ENCODE peak calls at places on chromosomes 6 and 20, in five cellular contexts. G is uterus; U is breast epithelium; T is CD4-positive, alpha-beta T cell; W is lower lobe of right lung. X is an unnamed sample.

GRCh38 chr6:8027965-8028651 is 36.1 kb downstream of the BLOC1S5 start:
- DNase-seq in G (no peak), W (no peak), T (no peak), U (no peak), X (no peak)

GRCh38 chr20:49747707-49748524 is 34.2 kb upstream of the B4GALT5 start:
- DNase-seq in T (no peak), U (peak; percentile 91), W (peak; percentile 68), G (peak; percentile 89), X (peak; percentile 75)

GRCh38 chr6:105137388-105137787 is 42.4 kb downstream of the POPDC3 start:
- DNase-seq in U (no peak), T (no peak), W (no peak), G (peak; percentile 27), X (no peak)

GRCh38 chr20:20083796-20084195 is 31.5 kb downstream of the CFAP61 start:
- DNase-seq in T (no peak), G (no peak), W (no peak), U (no peak), X (no peak)

GRCh38 chr6:146312606-146313005 is 231.0 kb upstream of the RAB32 start:
- DNase-seq in G (no peak), U (no peak), T (no peak), W (no peak), X (no peak)

GRCh38 chr6:165729307-165729936 is 66.4 kb upstream of the PDE10A start:
- DNase-seq in U (no peak), W (no peak), G (no peak), T (no peak), X (no peak)

GRCh38 chr6:28807682-28808280 is 116.0 kb downstream of the TRIM27 start:
- DNase-seq in U (no peak), T (no peak), G (no peak), W (no peak), X (no peak)

GRCh38 chr6:43170452-43171283 is at the start of gene SRF:
- DNase-seq in W (peak; percentile 100), U (peak; percentile 100), G (peak; percentile 99), T (peak; percentile 98), X (peak; percentile 99)

GRCh38 chr6:129312865-129313264 is 397.1 kb downstream of the ARHGAP18 start:
- DNase-seq in U (no peak), T (no peak), W (no peak), G (no peak), X (no peak)

GRCh38 chr6:79250559-79250958 is 16.1 kb upstream of the HMGN3 start:
- DNase-seq in T (no peak), W (no peak), G (no peak), U (no peak), X (no peak)

GRCh38 chr6:113586413-113586812 is 270.7 kb upstream of the MARCKS start:
- DNase-seq in T (no peak), W (no peak), G (no peak), U (no peak), X (no peak)

GRCh38 chr20:1381753-1382591 is 10.9 kb downstream of the FKBP1A start:
- DNase-seq in T (no peak), G (no peak), U (no peak), W (no peak), X (no peak)

GRCh38 chr20:38201356-38201755 is 36.3 kb upstream of the TGM2 start:
- DNase-seq in G (no peak), U (no peak), W (peak; percentile 62), T (no peak), X (no peak)

GRCh38 chr6:153140299-153140698 is 9.2 kb upstream of the RGS17 start:
- DNase-seq in T (no peak), W (no peak), G (no peak), U (no peak), X (no peak)

GRCh38 chr6:3899970-3900439 is 50.8 kb downstream of the FAM50B start:
- DNase-seq in W (no peak), T (no peak), G (no peak), U (peak; percentile 42), X (no peak)

GRCh38 chr20:49894073-49894470 is 21.3 kb downstream of the SPATA2 start:
- DNase-seq in W (no peak), U (no peak), G (no peak), T (no peak), X (no peak)

GRCh38 chr6:25671652-25672051 is 19.6 kb downstream of the SCGN start:
- DNase-seq in T (no peak), W (no peak), G (no peak), U (no peak), X (no peak)

GRCh38 chr20:50379049-50379990 is 130.9 kb upstream of the PTPN1 start:
- DNase-seq in G (peak; percentile 96), W (peak; percentile 92), T (no peak), U (peak; percentile 94), X (peak; percentile 4)

GRCh38 chr6:17863971-17864754 is 123.3 kb downstream of the KIF13A start:
- DNase-seq in W (no peak), G (no peak), U (no peak), T (no peak), X (no peak)

GRCh38 chr6:135147637-135148592 is 33.2 kb upstream of the MYB start:
- DNase-seq in T (no peak), G (no peak), U (no peak), W (no peak), X (no peak)

GRCh38 chr6:57123111-57123510 is 33.1 kb downstream of the ZNF451 start:
- DNase-seq in W (no peak), T (no peak), U (no peak), G (no peak), X (no peak)

GRCh38 chr6:34580707-34581560 is 24.8 kb upstream of the SPDEF start:
- DNase-seq in U (peak; percentile 30), T (no peak), G (peak; percentile 36), W (peak; percentile 6), X (no peak)

GRCh38 chr20:58994390-58995159 is 12.5 kb downstream of the CTSZ start:
- DNase-seq in W (no peak), U (no peak), G (no peak), T (no peak), X (no peak)

GRCh38 chr20:38083338-38084048 is 49.9 kb downstream of the RPRD1B start:
- DNase-seq in T (no peak), W (no peak), U (no peak), G (no peak), X (no peak)

GRCh38 chr6:167824591-167825041 is 2.1 kb upstream of the AFDN start:
- DNase-seq in T (no peak), G (no peak), U (no peak), W (no peak), X (no peak)

GRCh38 chr6:83247471-83247870 is 54.3 kb downstream of the RWDD2A start:
- DNase-seq in U (no peak), W (no peak), G (no peak), T (no peak), X (no peak)

GRCh38 chr6:13427838-13428527 is 59.4 kb downstream of the GFOD1 start:
- DNase-seq in G (no peak), U (no peak), W (peak; percentile 56), T (peak; percentile 56), X (no peak)

GRCh38 chr6:70396796-70397729 is 16.2 kb upstream of the FAM135A start:
- DNase-seq in G (no peak), T (no peak), U (no peak), W (no peak), X (no peak)

DNA sequence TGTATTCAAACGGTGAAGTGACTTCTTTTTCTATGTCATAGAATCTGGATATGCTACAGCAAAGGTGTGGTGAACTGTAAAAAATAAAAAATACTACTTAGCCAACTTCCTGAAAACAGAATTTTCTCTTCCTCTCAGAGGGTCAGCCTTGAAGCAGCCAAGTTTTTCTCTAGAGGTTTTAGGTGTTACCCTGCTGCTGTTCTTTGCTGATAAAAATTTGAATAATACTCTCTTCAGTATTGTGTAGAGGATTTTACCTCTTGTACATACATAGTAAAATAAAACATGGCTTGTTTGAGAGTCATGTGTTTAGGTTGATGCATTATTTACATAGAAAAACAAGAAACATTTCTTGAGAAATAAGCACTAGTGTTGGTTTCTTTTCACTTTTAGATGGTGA is 458.4 kb downstream of the TBC1D32 start:
- DNase-seq in T (no peak), G (no peak), U (no peak), W (no peak), X (no peak)
- H3K27ac ChIP-seq in T (no peak overlapping the region), G (no peak overlapping the region), U (no peak overlapping the region), W (no peak overlapping the region), X (no peak overlapping the region)

DNA sequence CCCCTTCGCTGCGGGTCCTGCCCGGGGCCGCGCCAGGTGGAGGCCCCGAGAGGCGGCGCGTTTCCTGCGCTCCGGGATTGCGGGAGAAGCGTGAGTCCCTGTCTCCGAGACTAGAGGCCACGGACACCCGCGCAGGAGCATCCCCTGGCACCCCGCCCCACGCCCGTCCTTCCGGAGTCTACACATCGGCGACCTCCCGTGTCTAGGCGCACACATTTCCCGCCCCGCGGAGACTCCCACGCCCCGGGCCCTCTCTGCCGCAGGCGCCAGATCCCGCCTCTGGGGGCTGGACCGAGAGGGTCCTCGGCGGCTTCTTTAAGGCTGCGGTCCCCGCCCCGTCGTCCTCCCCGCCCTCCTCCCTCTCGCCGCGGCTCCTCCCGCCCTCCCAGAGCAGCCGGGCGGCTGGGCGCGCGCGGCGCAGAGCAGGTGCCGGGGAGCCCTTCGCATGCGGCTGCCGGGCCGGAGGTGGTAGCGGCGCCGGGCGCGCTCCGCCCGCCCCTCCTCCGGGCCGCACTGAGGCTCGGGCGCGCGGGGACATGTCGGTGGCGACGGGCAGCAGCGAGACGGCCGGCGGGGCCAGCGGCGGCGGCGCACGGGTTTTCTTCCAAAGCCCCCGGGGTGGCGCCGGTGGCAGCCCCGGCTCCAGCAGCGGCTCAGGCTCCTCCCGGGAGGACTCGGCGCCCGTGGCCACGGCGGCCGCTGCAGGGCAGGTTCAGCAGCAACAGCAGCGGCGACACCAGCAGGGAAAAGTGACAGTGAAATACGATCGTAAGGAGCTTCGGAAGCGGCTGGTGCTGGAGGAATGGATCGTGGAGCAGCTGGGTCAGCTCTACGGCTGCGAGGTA is at the start of gene PPP1R14C:
- DNase-seq in G (no peak), W (peak; percentile 74), T (no peak), U (no peak), X (no peak)
- H3K27ac ChIP-seq in G (no peak within 1 kb of the TSS), W (peak within 1 kb of the TSS; percentile 31), T (no peak within 1 kb of the TSS), U (peak within 1 kb of the TSS; percentile 64), X (no peak within 1 kb of the TSS)

DNA sequence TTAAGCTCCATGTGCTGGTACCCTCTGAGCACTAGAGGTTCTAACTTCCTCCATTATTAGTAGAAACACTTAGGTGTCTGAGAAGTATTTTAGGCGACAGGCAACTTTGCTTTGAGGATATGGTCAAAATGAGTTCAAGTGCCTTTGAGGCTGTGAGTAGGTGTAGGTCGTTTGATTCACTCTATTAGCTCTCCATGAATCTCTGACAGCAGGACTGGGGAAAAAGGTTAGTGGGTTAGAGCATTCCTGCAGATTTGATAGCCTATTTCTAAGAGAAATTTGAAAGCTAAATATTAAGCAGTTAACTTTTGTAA is 45.9 kb downstream of the IGF2R start:
- DNase-seq in W (no peak), U (no peak), G (no peak), T (no peak), X (no peak)
- H3K27ac ChIP-seq in W (no peak overlapping the region), U (no peak overlapping the region), G (no peak overlapping the region), T (no peak overlapping the region), X (no peak overlapping the region)

DNA sequence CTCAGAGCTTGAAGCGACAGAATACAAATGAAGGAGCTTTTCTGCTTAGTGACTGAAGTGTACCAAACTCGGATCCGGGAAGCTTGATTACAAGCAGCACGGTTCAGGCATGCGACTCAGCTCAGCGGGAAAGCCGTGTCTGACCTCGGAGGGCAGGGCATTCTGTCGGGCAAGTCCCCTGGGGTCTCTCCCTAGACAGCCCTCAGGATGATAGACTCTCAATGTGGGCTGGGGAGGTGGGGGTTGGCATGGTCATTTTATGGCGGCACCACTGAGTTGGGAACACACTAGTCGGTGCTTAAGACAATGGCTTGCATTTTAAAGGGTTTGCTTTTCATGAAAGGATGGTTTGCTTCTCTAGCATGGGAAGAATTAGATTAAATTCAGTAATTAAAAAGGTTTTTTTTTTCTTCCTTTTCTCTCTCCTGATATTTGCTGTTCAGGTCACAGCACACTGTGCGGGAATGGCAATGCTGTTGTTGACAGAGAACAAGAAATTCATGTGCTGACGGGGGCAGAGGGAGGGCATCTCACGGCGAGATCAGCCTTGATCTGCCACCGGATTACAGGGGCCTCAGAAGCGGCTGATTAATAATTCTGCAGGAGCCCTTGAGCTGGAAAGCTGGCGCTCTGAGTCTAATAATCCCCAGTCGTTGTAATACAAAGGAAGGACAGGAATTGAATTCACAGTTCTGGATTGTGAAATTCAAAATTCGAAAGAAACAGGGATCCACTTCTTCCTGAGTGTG is 80.7 kb upstream of the TRAF3IP2 start:
- DNase-seq in W (no peak), U (no peak), T (no peak), G (no peak), X (peak; percentile 67)
- H3K27ac ChIP-seq in W (peak overlapping the region; percentile 44), U (peak overlapping the region; percentile 95), T (no peak overlapping the region), G (peak overlapping the region; percentile 68), X (peak overlapping the region; percentile 63)